ENCODE peak calls at places on chromosomes 2 and 18, in eight cellular contexts. I, F, L, G, W, B, E and M are unnamed samples. For H3K36me3, the result is how much of the 10 kb centered on the place peaks cover.

GRCh38 chr2:236607471-236608307 is 38.1 kb downstream of the ACKR3 start:
- DNase-seq in L (no peak), W (peak), B (no peak), I (peak), G (peak), E (no peak), F (peak), M (peak)

GRCh38 chr2:150309681-150310080 is 177.8 kb downstream of the RND3 start:
- DNase-seq in B (peak), F (no peak), I (no peak), G (no peak), L (no peak), W (no peak), E (no peak), M (no peak)

GRCh38 chr2:202102425-202103005 is 29.5 kb downstream of the KIAA2012 start:
- DNase-seq in B (no peak), E (no peak), W (no peak), F (no peak), G (no peak), I (no peak), L (no peak), M (peak)

GRCh38 chr18:23876921-23877320 is 137.6 kb upstream of the TTC39C start:
- DNase-seq in L (no peak), I (no peak), F (peak), E (no peak), B (no peak), G (no peak), W (no peak), M (no peak)

GRCh38 chr2:203679401-203679800 is 27.0 kb upstream of the CD28 start:
- DNase-seq in B (no peak), L (no peak), E (no peak), F (no peak), G (no peak), W (no peak), I (no peak), M (no peak)

GRCh38 chr2:54909006-54909405 is 141.2 kb downstream of the RTN4 start:
- DNase-seq in L (no peak), B (no peak), F (no peak), G (no peak), I (peak), W (no peak), E (no peak), M (no peak)

GRCh38 chr2:106575955-106576354 is 88.8 kb downstream of the CD8B2 start:
- DNase-seq in W (peak), B (no peak), F (no peak), E (peak), L (peak), I (peak), G (no peak), M (peak)

GRCh38 chr2:100262555-100263320 is 59.6 kb downstream of the LONRF2 start:
- DNase-seq in F (peak), I (peak), E (peak), W (peak), L (peak), G (peak), B (peak), M (peak)

GRCh38 chr18:5152335-5153020 is 44.6 kb downstream of the AKAIN1 start:
- DNase-seq in W (no peak), F (no peak), E (no peak), L (no peak), I (no peak), G (no peak), B (no peak), M (peak)

GRCh38 chr2:125745514-125745913 is 910.4 kb upstream of the GYPC start:
- DNase-seq in B (peak), L (peak), F (no peak), E (peak), W (peak), G (no peak), I (peak), M (peak)

GRCh38 chr2:201223089-201224073 is 37.0 kb upstream of the CASP8 start:
- DNase-seq in F (no peak), W (no peak), L (peak), B (no peak), I (no peak), E (no peak), G (no peak), M (no peak)

GRCh38 chr18:46672062-46672970 is 15.3 kb upstream of the LOXHD1 start:
- DNase-seq in I (peak), L (no peak), B (no peak), W (no peak), E (no peak), G (no peak), F (no peak), M (no peak)

GRCh38 chr2:19111297-19111696 is 247.1 kb downstream of the OSR1 start:
- DNase-seq in W (no peak), B (no peak), F (peak), L (no peak), I (no peak), G (no peak), E (no peak), M (no peak)

GRCh38 chr2:66696374-66696773 is 261.4 kb downstream of the MEIS1 start:
- DNase-seq in W (no peak), L (no peak), I (no peak), B (no peak), E (no peak), F (no peak), G (no peak), M (no peak)

GRCh38 chr2:210199186-210199765 is 26.0 kb downstream of the ACADL start:
- DNase-seq in E (peak), B (no peak), L (no peak), F (no peak), W (peak), I (peak), G (no peak), M (no peak)

GRCh38 chr18:30618567-30618966 is 424.0 kb downstream of the DSC3 start:
- DNase-seq in E (no peak), F (no peak), G (no peak), B (no peak), W (no peak), L (peak), I (no peak), M (no peak)

GRCh38 chr2:54579682-54580349 is 123.7 kb downstream of the SPTBN1 start:
- DNase-seq in G (no peak), B (peak), W (no peak), F (no peak), E (no peak), L (no peak), I (no peak), M (no peak)

GRCh38 chr18:43919565-43919964 is 642.3 kb upstream of the SYT4 start:
- DNase-seq in L (no peak), B (no peak), F (no peak), W (peak), E (no peak), I (no peak), G (no peak), M (no peak)

GRCh38 chr2:11932053-11932512 is 185.7 kb downstream of the LPIN1 start:
- DNase-seq in I (no peak), W (no peak), G (no peak), F (no peak), B (no peak), L (no peak), E (no peak), M (no peak)

GRCh38 chr18:55351220-55351619 is 236.8 kb downstream of the TCF4 start:
- DNase-seq in E (no peak), B (no peak), I (peak), W (no peak), F (no peak), L (no peak), G (peak), M (no peak)

GRCh38 chr18:22912835-22913234 is 20.3 kb upstream of the RBBP8 start:
- DNase-seq in G (no peak), I (peak), B (no peak), E (no peak), W (peak), F (peak), L (no peak), M (no peak)

GRCh38 chr2:159973325-159973724 is 89.1 kb downstream of the PLA2R1 start:
- DNase-seq in G (no peak), F (no peak), B (no peak), W (no peak), E (no peak), I (no peak), L (no peak), M (no peak)

GRCh38 chr2:54880428-54880827 is 157.0 kb downstream of the EML6 start:
- DNase-seq in F (no peak), E (no peak), I (no peak), G (no peak), W (no peak), B (no peak), L (no peak), M (no peak)

GRCh38 chr2:200148366-200148765 is 158.1 kb upstream of the SPATS2L start:
- DNase-seq in F (no peak), B (no peak), L (no peak), E (no peak), I (no peak), W (no peak), G (no peak), M (no peak)

GRCh38 chr2:102021776-102022175 is 30.0 kb downstream of the IL1R2 start:
- DNase-seq in F (no peak), E (no peak), B (no peak), I (peak), W (peak), G (peak), L (no peak), M (no peak)

GRCh38 chr2:43464546-43464945 is 131.3 kb downstream of the THADA start:
- DNase-seq in F (peak), L (peak), I (peak), E (no peak), W (peak), G (peak), B (no peak), M (no peak)

GRCh38 chr2:238141541-238142318 is 3.3 kb downstream of the KLHL30 start:
- DNase-seq in I (peak), B (peak), F (peak), W (no peak), E (no peak), L (no peak), G (peak), M (no peak)

GRCh38 chr2:238143239-238143951 is 4.9 kb downstream of the KLHL30 start:
- DNase-seq in W (peak), E (no peak), L (no peak), G (peak), B (no peak), I (peak), F (peak), M (no peak)

GRCh38 chr2:238140721-238141540 is 2.5 kb downstream of the KLHL30 start:
- DNase-seq in B (no peak), F (no peak), W (no peak), E (no peak), L (no peak), G (no peak), I (no peak), M (no peak)

GRCh38 chr2:238144262-238144661 is 5.8 kb downstream of the KLHL30 start:
- DNase-seq in E (no peak), G (no peak), W (no peak), I (no peak), B (no peak), F (no peak), L (no peak), M (no peak)

GRCh38 chr2:238142382-238143205 is 4.1 kb downstream of the KLHL30 start:
- DNase-seq in I (no peak), B (no peak), G (peak), E (no peak), F (peak), L (no peak), W (no peak), M (no peak)
- H3K4me3 ChIP-seq in I (no peak), B (no peak), G (peak), E (no peak), F (no peak), L (no peak), W (no peak), M (no peak)

GRCh38 chr18:49890041-49890440 is 76.7 kb upstream of the ACAA2 start:
- DNase-seq in G (no peak), W (no peak), L (no peak), E (no peak), I (no peak), F (no peak), B (no peak), M (peak)

GRCh38 chr18:49894827-49895226 is 81.5 kb upstream of the ACAA2 start:
- DNase-seq in I (no peak), G (no peak), W (no peak), F (no peak), L (no peak), E (no peak), B (no peak), M (no peak)

GRCh38 chr18:49892148-49892924 is 79.0 kb upstream of the ACAA2 start:
- DNase-seq in W (no peak), E (no peak), F (peak), G (peak), L (no peak), I (no peak), B (no peak), M (no peak)

GRCh38 chr18:49898421-49898820 is 85.1 kb upstream of the ACAA2 start:
- DNase-seq in G (peak), E (peak), B (peak), L (peak), F (peak), I (peak), W (peak), M (peak)

DNA sequence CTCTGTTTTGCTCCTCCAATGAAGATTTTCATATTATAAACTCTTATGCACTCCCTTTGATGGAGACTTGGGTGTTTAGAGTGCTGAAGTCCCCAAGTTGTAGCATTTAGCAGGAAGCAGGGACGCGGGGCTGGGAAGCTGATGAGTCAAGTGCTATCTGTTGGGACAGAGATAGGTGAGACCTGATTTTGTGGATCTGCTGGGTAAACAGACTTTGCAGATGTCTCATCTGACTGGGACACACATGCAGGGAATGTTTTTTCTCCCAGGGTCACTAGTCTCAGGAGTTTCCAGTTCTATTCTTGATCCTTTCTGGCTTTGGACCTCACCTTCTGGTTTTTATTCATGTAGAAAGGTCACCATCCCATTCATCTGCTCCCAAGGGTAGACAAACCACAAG is 79.7 kb upstream of the ACAA2 start:
- DNase-seq in E (no peak), L (no peak), F (no peak), B (no peak), I (no peak), G (no peak), W (no peak), M (no peak)
- H3K36me3 ChIP-seq in E (under half), L (under half), F (under half), B (under half), I (under half), G (under half), W (under half), M (under half)

GRCh38 chr18:11996907-11997306 is 15.6 kb downstream of the IMPA2 start:
- DNase-seq in F (no peak), W (no peak), I (no peak), E (no peak), L (no peak), B (no peak), G (no peak), M (no peak)

GRCh38 chr18:11994346-11994707 is 13.0 kb downstream of the IMPA2 start:
- DNase-seq in I (peak), G (peak), W (peak), E (no peak), B (peak), L (no peak), F (peak), M (no peak)

GRCh38 chr18:11994708-11995444 is 13.6 kb downstream of the IMPA2 start:
- DNase-seq in L (no peak), W (no peak), B (peak), F (no peak), I (peak), G (peak), E (no peak), M (peak)

GRCh38 chr18:11996190-11996754 is 15.0 kb downstream of the IMPA2 start:
- DNase-seq in L (no peak), F (no peak), G (no peak), W (no peak), I (no peak), E (no peak), B (no peak), M (no peak)

DNA sequence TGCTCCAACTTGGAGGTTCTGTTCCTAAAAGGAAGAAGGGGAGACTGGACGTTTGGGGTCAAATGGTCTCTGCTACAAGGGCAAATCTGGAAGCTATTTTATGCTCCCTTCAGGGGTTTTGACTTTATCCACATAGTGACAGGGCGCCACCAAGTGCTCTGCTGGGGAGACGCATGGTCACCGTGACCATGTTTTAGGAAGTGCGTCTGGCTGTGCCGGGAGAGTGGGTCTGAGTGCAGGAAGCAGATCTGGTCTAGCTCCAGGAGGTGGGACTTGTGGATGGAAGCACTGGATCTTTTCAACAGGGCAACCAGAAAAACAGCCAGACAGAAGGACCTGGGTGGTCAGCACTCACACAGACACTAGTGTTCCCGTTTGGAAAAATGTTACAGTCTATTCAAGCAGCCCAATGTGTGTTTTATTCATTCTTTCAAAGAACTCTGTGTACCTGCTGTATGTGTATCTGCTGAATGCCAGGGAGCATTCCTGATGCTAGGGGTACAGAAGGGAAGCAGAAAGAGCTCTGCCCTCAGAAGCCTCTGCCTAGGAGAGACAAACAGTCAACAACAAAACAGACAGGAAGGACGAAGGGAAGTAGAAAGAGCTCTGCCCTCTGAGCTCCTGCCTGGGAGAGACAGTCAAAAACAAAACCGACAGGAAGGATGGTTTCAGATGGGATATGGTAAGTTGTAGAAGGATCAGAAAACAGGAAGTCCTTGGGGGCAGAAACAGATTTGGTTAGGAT is 14.3 kb downstream of the IMPA2 start:
- DNase-seq in F (peak), G (peak), E (peak), I (peak), B (peak), L (peak), W (peak), M (peak)
- H3K4me3 ChIP-seq in F (no peak), G (no peak), E (no peak), I (no peak), B (no peak), L (no peak), W (no peak), M (peak)

DNA sequence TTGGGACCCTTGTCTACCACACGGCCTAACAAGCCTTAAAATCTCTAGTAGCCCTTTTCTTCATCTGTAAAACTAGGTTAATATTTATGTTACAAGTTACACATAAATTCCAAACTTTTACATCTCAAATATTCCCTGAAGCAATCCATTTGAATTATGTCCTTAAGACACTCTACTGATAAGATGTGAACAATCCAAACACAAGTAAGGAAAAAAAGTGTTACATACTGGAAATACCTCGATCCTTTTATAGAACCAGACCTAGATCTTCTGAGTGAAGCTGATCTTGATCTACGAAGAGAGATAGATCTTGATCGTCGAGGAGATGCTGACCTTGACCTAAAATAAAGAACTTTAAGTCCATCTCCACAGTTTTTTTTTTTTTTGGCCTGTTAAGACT is 3.3 kb downstream of the SRSF7 start:
- DNase-seq in W (no peak), F (no peak), B (no peak), I (no peak), G (no peak), L (no peak), E (no peak), M (no peak)
- H3K36me3 ChIP-seq in W (half or more), F (half or more), B (under half), I (half or more), G (half or more), L (under half), E (under half), M (under half)

GRCh38 chr2:241187835-241188234 is 642 bp upstream of the ANO7 start:
- DNase-seq in W (no peak), E (no peak), L (no peak), G (no peak), B (no peak), I (no peak), F (no peak), M (peak)
- H3K4me3 ChIP-seq in W (no peak), E (no peak), L (no peak), G (no peak), B (no peak), I (no peak), F (no peak), M (no peak)

GRCh38 chr2:16513626-16514025 is 152.0 kb downstream of the CYRIA start:
- DNase-seq in L (no peak), B (no peak), I (no peak), F (peak), G (no peak), E (no peak), W (no peak), M (no peak)
- H3K36me3 ChIP-seq in L (under half), B (under half), I (under half), F (under half), G (under half), E (under half), W (under half), M (under half)